ENCODE peak calls at places on chromosomes 6 and 20, in four cellular contexts. A is HepG2, R is K562, E is GM12878. B is an unnamed sample.

GRCh38 chr20:44133424-44133823 is 53.6 kb downstream of the JPH2 start:
- DNase-seq in A (no peak), R (no peak), E (no peak), B (no peak)

GRCh38 chr6:169239181-169239580 is 14.5 kb downstream of the THBS2 start:
- DNase-seq in A (no peak), R (no peak), E (no peak), B (no peak)

GRCh38 chr6:148217921-148218320 is 124.7 kb upstream of the SASH1 start:
- DNase-seq in A (no peak), R (no peak), E (no peak), B (no peak)

GRCh38 chr6:29502181-29502580 is 14.4 kb upstream of the MAS1L start:
- DNase-seq in A (no peak), R (no peak), E (no peak), B (no peak)

GRCh38 chr6:85810558-85810957 is 167.9 kb upstream of the SYNCRIP start:
- DNase-seq in A (no peak), R (no peak), E (no peak), B (no peak)

GRCh38 chr20:25856256-25856884 is 159.7 kb upstream of the ZNF337 start:
- DNase-seq in A (no peak), R (no peak), E (no peak), B (no peak)

GRCh38 chr6:6997282-6998193 is 110.2 kb upstream of the RREB1 start:
- DNase-seq in A (peak; percentile 16), R (no peak), E (no peak), B (no peak)

GRCh38 chr6:107115695-107116327 is 496 bp upstream of the BEND3 start:
- DNase-seq in A (peak; percentile 68), R (peak; percentile 66), E (no peak), B (peak; percentile 64)

GRCh38 chr6:14207493-14207892 is 89.9 kb downstream of the CD83 start:
- DNase-seq in A (no peak), R (no peak), E (no peak), B (no peak)

GRCh38 chr6:158519761-158520160 is 40.1 kb upstream of the TMEM181 start:
- DNase-seq in A (no peak), R (no peak), E (no peak), B (no peak)

GRCh38 chr6:142907017-142907470 is 37.9 kb downstream of the HIVEP2 start:
- DNase-seq in A (no peak), R (no peak), E (no peak), B (no peak)

GRCh38 chr6:118586741-118587485 is 38.8 kb downstream of the PLN start:
- DNase-seq in A (no peak), R (no peak), E (no peak), B (no peak)

DNA sequence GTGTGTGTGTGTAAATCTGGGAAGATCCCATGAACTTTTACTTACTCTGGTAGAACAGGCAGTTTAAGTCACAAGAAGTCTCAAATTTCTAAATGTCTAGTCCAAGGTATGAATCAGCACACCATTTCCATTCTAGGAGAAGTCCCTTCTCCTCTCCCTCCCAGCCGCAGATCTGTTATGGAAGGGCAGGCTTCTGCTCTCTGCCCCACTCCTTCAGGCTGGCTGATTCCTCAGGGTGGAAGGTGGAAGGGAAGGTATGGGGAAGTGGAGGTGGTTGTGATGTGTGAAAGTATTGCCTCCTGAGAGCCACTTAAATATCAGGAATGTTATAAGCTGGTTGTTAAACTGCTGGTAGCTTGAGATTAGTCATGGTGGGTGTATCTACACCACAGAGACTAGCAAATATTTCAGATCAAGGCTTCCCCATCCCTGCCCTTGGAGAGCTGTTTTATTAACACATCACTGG is 44.5 kb upstream of the LAMA4 start:
- DNase-seq in A (no peak), R (no peak), E (no peak), B (no peak)
- TF ChIP-seq SP1 in A (no peak), R (no peak), E (no peak), B (no peak)

DNA sequence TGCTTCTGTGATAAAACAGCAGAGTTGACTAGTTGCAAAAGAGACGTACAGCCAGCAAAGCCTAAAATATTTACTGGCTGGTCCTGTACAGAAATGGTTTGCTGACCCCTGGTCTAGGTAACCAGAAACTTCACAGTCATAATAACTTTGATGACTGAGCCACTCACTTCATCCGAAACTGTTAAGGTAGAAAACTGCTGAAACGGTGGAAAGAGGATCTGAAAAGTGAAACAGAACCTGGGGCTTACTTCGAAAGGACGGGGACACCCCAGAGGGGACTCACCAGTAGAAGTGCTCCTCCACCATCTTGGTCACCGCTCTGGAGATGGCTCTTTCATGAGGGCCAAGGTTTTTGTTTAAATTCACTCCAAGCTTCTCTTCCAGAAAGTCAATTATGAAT is 16.4 kb downstream of the FAXC start:
- DNase-seq in A (no peak), R (no peak), E (peak; percentile 78), B (no peak)
- TF ChIP-seq FOXM1 in A (no peak), R (no peak), E (peak; percentile 57), B (no peak)

GRCh38 chr6:100300221-100300736 is 164.4 kb downstream of the SIM1 start:
- DNase-seq in A (peak; percentile 71), R (no peak), E (no peak), B (no peak)
- TF ChIP-seq SP1 in A (no peak), R (no peak), E (no peak), B (no peak)

GRCh38 chr6:155887431-155887830 is 431.8 kb upstream of the NOX3 start:
- DNase-seq in A (no peak), R (no peak), E (no peak), B (no peak)
- TF ChIP-seq FOXM1 in A (no peak), R (no peak), E (no peak), B (no peak)

DNA sequence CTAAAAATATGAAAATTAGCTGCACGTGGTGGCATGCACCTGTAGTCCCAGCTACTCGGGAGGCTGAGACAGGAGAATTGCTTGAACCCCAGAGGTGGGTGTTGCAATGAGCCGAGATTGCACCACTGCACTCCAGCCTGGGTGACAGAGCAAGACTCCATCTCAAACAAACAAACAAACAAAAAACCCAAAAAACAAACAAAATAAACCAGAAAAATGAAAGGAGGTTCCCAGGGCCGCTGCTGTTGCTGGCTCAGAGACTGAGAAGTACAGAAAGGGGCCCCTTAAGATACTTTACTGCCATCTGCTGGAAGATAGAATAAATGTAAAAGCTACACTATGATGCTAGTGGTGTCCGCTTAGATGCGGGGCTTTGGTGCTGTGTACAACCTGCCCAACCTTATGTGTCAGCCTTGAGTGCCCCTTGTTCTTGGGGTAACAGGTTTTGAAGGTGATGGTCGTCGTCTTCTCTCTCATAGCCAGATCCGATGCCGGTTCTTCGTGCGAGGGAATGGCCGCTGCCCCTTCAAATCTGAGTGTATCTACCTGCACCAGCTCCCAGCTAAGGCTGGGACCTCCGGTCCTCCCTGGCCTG is 2.8 kb upstream of the FANCE start:
- DNase-seq in A (peak; percentile 80), R (peak; percentile 81), E (no peak), B (peak; percentile 78)
- TF ChIP-seq SP1 in A (no peak), R (peak; percentile 19), E (no peak), B (no peak)

DNA sequence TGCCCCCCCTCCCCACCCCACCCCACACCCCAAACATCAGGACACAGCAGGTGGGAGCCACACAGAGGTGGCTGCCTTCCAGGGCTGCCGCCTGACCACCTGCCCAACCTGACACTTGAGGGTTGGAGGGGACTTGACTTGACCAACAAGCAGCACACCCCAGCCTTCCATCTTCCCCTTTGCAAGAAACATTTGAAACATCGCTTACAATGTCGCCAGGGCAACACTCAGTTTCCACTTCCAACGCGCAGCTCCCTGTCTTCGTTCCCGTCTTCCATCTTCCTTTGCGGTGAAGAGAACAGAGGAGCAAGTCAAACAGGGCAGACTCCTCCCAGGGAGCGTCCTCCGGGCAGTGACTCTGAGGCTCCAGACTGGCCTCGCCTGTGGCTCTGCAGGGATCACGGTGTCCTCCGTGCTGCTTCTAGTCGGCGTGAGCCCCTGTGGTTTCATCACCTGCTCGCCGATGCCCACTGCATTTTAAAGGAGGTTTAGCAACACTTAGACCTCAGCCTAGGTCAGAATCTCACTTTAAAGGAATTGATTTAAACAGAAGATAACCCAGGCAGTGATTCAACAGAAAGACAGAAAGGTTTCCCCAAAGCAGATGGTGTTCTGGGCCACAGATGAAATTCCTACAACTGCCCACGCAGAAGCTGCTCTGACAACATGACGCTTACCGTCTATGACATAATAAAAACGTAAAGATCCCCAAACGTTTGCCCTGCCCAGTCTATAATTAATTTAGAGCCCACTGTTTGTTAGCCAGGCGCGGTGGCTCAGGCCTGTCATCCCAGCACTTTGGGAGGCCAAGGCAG is 130.8 kb downstream of the TAF4 start:
- DNase-seq in A (no peak), R (no peak), E (no peak), B (no peak)
- TF ChIP-seq FOXM1 in A (no peak), R (no peak), E (no peak), B (no peak)

DNA sequence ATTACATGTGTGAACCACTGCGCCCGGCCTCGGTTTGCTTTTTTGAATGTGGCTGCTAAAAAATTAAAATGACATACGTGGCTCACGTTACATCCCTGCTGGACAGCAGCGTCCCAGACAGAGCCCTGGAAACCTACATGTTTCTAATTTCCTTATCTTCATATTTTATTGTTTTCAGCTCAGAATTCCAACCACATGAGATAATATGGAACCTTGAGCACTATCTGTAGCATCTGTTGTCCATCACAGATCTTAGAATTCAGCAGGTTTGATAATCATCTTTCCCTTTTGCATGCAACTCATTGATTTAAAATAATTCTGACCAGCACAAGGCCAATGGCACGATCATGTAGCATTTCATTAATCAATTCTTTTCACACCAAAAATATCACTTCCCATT is 25.9 kb upstream of the CCR6 start:
- DNase-seq in A (no peak), R (no peak), E (no peak), B (no peak)
- TF ChIP-seq SP1 in A (no peak), R (no peak), E (no peak), B (no peak)

GRCh38 chr6:36959555-36960250 is 5.2 kb downstream of the PI16 start:
- DNase-seq in A (no peak), R (no peak), E (no peak), B (no peak)
- TF ChIP-seq FOXM1 in A (no peak), R (no peak), E (no peak), B (no peak)

B was measured in HEK293T.